ENCODE peak calls at places on chromosomes 1 and 21, in four cellular contexts. One of them, this sample, is unnamed.

GRCh38 chr1:905071-905749 is 18.5 kb upstream of the SAMD11 start:
- DNase-seq in GM12878: no peak
- DNase-seq in K562: peak
- DNase-seq in HepG2: no peak
- DNase-seq in this sample: no peak

GRCh38 chr1:115969509-115969908 is 6.8 kb upstream of the SLC22A15 start:
- DNase-seq in GM12878: no peak
- DNase-seq in K562: peak
- DNase-seq in HepG2: no peak
- DNase-seq in this sample: no peak

GRCh38 chr1:156167536-156167935 is 14.2 kb downstream of the SEMA4A start:
- DNase-seq in GM12878: no peak
- DNase-seq in K562: no peak
- DNase-seq in HepG2: no peak
- DNase-seq in this sample: no peak

GRCh38 chr1:97306504-97306903 is 584.9 kb downstream of the PTBP2 start:
- DNase-seq in GM12878: no peak
- DNase-seq in K562: no peak
- DNase-seq in HepG2: no peak
- DNase-seq in this sample: no peak

GRCh38 chr1:93638981-93639380 is 42.7 kb downstream of the BCAR3 start:
- DNase-seq in GM12878: no peak
- DNase-seq in K562: no peak
- DNase-seq in HepG2: no peak
- DNase-seq in this sample: no peak

GRCh38 chr1:218317061-218317460 is 28.1 kb upstream of the TGFB2 start:
- DNase-seq in GM12878: no peak
- DNase-seq in K562: peak
- DNase-seq in HepG2: no peak
- DNase-seq in this sample: peak

GRCh38 chr1:60133848-60134247 is 60.3 kb upstream of the C1orf87 start:
- DNase-seq in GM12878: no peak
- DNase-seq in K562: no peak
- DNase-seq in HepG2: no peak
- DNase-seq in this sample: no peak

GRCh38 chr1:230291731-230292620 is 134.2 kb downstream of the PGBD5 start:
- DNase-seq in GM12878: no peak
- DNase-seq in K562: no peak
- DNase-seq in HepG2: no peak
- DNase-seq in this sample: no peak

GRCh38 chr1:117631761-117632160 is 25.9 kb downstream of the TENT5C start:
- DNase-seq in GM12878: no peak
- DNase-seq in K562: no peak
- DNase-seq in HepG2: no peak
- DNase-seq in this sample: no peak

GRCh38 chr1:235045034-235045690 is 83.5 kb downstream of the TOMM20 start:
- DNase-seq in GM12878: no peak
- DNase-seq in K562: no peak
- DNase-seq in HepG2: no peak
- DNase-seq in this sample: no peak

GRCh38 chr21:38170705-38171682 is 85.8 kb upstream of the KCNJ15 start:
- DNase-seq in GM12878: no peak
- DNase-seq in K562: no peak
- DNase-seq in HepG2: no peak
- DNase-seq in this sample: peak

GRCh38 chr1:109214695-109215623 is 1.2 kb downstream of the SARS1 start:
- DNase-seq in GM12878: peak
- DNase-seq in K562: peak
- DNase-seq in HepG2: peak
- DNase-seq in this sample: peak

GRCh38 chr1:203170625-203171330 is 4.8 kb downstream of the MYBPH start:
- DNase-seq in GM12878: no peak
- DNase-seq in K562: no peak
- DNase-seq in HepG2: no peak
- DNase-seq in this sample: no peak

GRCh38 chr1:203168256-203168786 is 7.3 kb downstream of the MYBPH start:
- DNase-seq in GM12878: no peak
- DNase-seq in K562: no peak
- DNase-seq in HepG2: no peak
- DNase-seq in this sample: no peak

GRCh38 chr1:203171341-203172183 is 4.1 kb downstream of the MYBPH start:
- DNase-seq in GM12878: no peak
- DNase-seq in K562: no peak
- DNase-seq in HepG2: no peak
- DNase-seq in this sample: no peak

GRCh38 chr1:203168991-203169390 is 6.6 kb downstream of the MYBPH start:
- DNase-seq in GM12878: no peak
- DNase-seq in K562: no peak
- DNase-seq in HepG2: no peak
- DNase-seq in this sample: no peak

DNA sequence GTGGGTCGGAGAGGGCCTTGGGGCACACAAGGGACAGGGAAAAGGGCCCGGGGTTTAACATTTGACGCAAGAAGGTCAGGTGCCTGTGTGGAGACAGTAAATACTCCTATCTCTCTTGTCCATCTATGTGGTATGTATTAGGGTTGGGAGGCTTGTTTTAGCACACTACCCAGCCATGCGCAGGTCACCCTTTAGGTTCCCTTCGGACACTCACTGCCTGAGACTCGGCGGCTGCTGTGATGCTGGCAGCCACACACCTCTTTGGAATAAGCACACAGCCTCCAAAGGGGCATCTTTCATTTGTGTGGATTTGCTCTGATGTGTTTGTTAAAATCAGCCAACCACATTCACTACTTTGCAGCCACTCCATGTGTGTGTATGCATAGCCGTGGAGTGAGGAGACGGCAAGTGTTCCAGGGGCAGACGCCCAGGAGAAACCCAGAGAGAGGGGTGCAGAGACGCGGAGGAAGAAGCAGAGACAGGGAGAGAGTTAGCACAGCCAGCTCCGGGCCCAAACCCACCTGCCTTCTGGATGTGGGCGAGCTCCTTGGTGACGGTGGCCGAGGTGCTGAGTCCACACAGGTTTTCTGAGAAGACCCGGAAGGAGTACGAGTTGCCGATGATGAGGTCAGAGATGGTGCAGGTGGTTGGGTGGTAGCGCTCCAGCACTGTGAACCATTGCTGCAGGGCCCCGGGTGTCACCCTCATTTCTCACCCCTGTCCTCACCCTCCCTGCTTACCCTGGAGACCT is 5.7 kb downstream of the MYBPH start:
- DNase-seq in GM12878: no peak
- DNase-seq in K562: no peak
- DNase-seq in HepG2: no peak
- DNase-seq in this sample: no peak
- H3K9ac ChIP-seq in GM12878: no peak
- H3K9ac ChIP-seq in K562: no peak
- H3K9ac ChIP-seq in HepG2: no peak
- H3K9ac ChIP-seq in this sample: no peak

DNA sequence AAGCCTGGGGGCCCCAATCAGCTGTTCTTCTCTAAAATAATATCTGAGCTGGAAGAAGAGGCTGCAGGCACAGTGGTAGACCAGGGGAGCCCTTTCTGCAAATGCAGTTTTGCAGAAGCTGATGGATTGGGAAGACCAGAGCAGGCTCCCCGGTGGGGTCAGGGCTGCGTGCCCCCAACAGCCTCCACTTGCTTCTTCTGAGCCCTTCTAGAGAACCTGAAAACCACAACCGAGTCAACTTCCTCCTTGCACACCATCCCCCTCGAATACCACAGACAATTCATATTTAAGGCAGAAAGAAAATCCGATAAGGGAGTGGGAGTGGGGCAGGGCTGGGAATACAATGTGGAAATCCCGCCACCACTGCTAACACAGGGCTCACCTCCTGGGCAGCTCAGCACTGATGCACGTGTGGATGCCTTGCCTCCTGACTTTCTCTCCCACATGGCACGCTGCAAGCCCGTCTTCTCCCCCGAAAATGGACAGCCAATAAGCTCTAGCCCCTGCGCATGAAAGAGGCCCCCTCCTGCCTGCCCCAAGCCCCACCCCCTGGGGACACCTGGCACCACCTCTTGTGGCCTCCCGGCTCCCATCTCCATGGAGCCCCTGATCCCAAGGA is 25.4 kb upstream of the ALDH4A1 start:
- DNase-seq in GM12878: no peak
- DNase-seq in K562: no peak
- DNase-seq in HepG2: no peak
- DNase-seq in this sample: peak
- H3K4me3 ChIP-seq in GM12878: peak
- H3K4me3 ChIP-seq in K562: no peak
- H3K4me3 ChIP-seq in HepG2: no peak
- H3K4me3 ChIP-seq in this sample: no peak

GRCh38 chr1:222066539-222066938 is 324.6 kb upstream of the DUSP10 start:
- DNase-seq in GM12878: no peak
- DNase-seq in K562: no peak
- DNase-seq in HepG2: no peak
- DNase-seq in this sample: no peak

GRCh38 chr1:222061711-222062359 is 319.9 kb upstream of the DUSP10 start:
- DNase-seq in GM12878: no peak
- DNase-seq in K562: no peak
- DNase-seq in HepG2: peak
- DNase-seq in this sample: no peak

GRCh38 chr1:222062640-222063039 is 320.8 kb upstream of the DUSP10 start:
- DNase-seq in GM12878: no peak
- DNase-seq in K562: no peak
- DNase-seq in HepG2: no peak
- DNase-seq in this sample: no peak

GRCh38 chr1:222065234-222065633 is 323.3 kb upstream of the DUSP10 start:
- DNase-seq in GM12878: no peak
- DNase-seq in K562: no peak
- DNase-seq in HepG2: no peak
- DNase-seq in this sample: no peak

GRCh38 chr1:222064388-222065201 is 322.7 kb upstream of the DUSP10 start:
- DNase-seq in GM12878: no peak
- DNase-seq in K562: no peak
- DNase-seq in HepG2: no peak
- DNase-seq in this sample: no peak
- TF ChIP-seq MYC in GM12878: no peak
- TF ChIP-seq MYC in K562: no peak
- TF ChIP-seq MYC in HepG2: no peak
- TF ChIP-seq MYC in this sample: no peak

GRCh38 chr1:52635321-52636089 is 2.5 kb downstream of the SHISAL2A start:
- DNase-seq in GM12878: no peak
- DNase-seq in K562: peak
- DNase-seq in HepG2: no peak
- DNase-seq in this sample: no peak

GRCh38 chr1:52631759-52632331 is 1.1 kb upstream of the SHISAL2A start:
- DNase-seq in GM12878: no peak
- DNase-seq in K562: peak
- DNase-seq in HepG2: no peak
- DNase-seq in this sample: no peak

GRCh38 chr1:52634111-52634510 is 1.1 kb downstream of the SHISAL2A start:
- DNase-seq in GM12878: no peak
- DNase-seq in K562: no peak
- DNase-seq in HepG2: no peak
- DNase-seq in this sample: no peak

GRCh38 chr1:52633291-52633754 is 355 bp downstream of the SHISAL2A start:
- DNase-seq in GM12878: no peak
- DNase-seq in K562: no peak
- DNase-seq in HepG2: no peak
- DNase-seq in this sample: no peak

GRCh38 chr1:52632732-52633290 is at the start of gene SHISAL2A:
- DNase-seq in GM12878: no peak
- DNase-seq in K562: no peak
- DNase-seq in HepG2: no peak
- DNase-seq in this sample: no peak
- H3K9ac ChIP-seq in GM12878: peak
- H3K9ac ChIP-seq in K562: no peak
- H3K9ac ChIP-seq in HepG2: no peak
- H3K9ac ChIP-seq in this sample: no peak

GRCh38 chr1:3067301-3067670 is 1.7 kb upstream of the PRDM16 start:
- DNase-seq in GM12878: no peak
- DNase-seq in K562: no peak
- DNase-seq in HepG2: no peak
- DNase-seq in this sample: no peak
- H3K4me3 ChIP-seq in GM12878: no peak
- H3K4me3 ChIP-seq in K562: no peak
- H3K4me3 ChIP-seq in HepG2: no peak
- H3K4me3 ChIP-seq in this sample: no peak